ENCODE peak calls at places on chromosomes 2 and 18, in eight cellular contexts. F, A, M, K, H, S, N and G are unnamed samples. For H3K27me3, the result is how much of the 10 kb centered on the place peaks cover.

GRCh38 chr18:49917742-49918141 is 104.4 kb upstream of the ACAA2 start:
- DNase-seq in M (no peak), S (no peak), F (no peak), N (no peak), H (no peak), A (no peak), K (no peak), G (no peak)

GRCh38 chr2:230160112-230160660 is 59.6 kb downstream of the SP110 start:
- DNase-seq in S (peak), K (peak), F (peak), A (no peak), M (no peak), H (peak), N (no peak), G (peak)

GRCh38 chr2:172863341-172863740 is 127.7 kb downstream of the RAPGEF4 start:
- DNase-seq in S (no peak), M (no peak), H (no peak), K (no peak), N (no peak), F (no peak), A (no peak), G (no peak)

GRCh38 chr2:183229386-183229785 is 105.1 kb downstream of the NUP35 start:
- DNase-seq in A (no peak), N (no peak), S (no peak), H (no peak), K (no peak), M (no peak), F (no peak), G (no peak)

GRCh38 chr2:172643142-172643541 is 87.3 kb downstream of the PDK1 start:
- DNase-seq in S (no peak), A (no peak), H (no peak), F (no peak), N (no peak), M (no peak), K (peak), G (no peak)

GRCh38 chr2:63053235-63053888 is 2.7 kb downstream of the OTX1 start:
- DNase-seq in S (no peak), A (no peak), N (no peak), K (no peak), F (no peak), M (no peak), H (no peak), G (no peak)

GRCh38 chr18:31683968-31684278 is 458 bp downstream of the B4GALT6 start:
- DNase-seq in S (no peak), N (no peak), M (no peak), K (peak), H (no peak), A (no peak), F (no peak), G (no peak)

GRCh38 chr2:106193491-106193976 is 567 bp downstream of the UXS1 start:
- DNase-seq in M (no peak), F (peak), H (peak), A (peak), K (no peak), S (peak), N (no peak), G (peak)

GRCh38 chr2:218988650-218989049 is 3.7 kb upstream of the FEV start:
- DNase-seq in H (no peak), F (no peak), N (peak), A (no peak), M (no peak), S (no peak), K (no peak), G (peak)

GRCh38 chr2:218990612-218991011 is 2.6 kb downstream of the CRYBA2 start:
- DNase-seq in N (peak), H (no peak), S (no peak), K (no peak), M (no peak), A (no peak), F (no peak), G (no peak)

GRCh38 chr2:218990052-218990451 is 3.2 kb downstream of the CRYBA2 start:
- DNase-seq in F (no peak), S (no peak), M (no peak), H (no peak), A (no peak), N (peak), K (no peak), G (no peak)

GRCh38 chr2:218986148-218986761 is 1.3 kb upstream of the FEV start:
- DNase-seq in H (no peak), M (no peak), S (no peak), F (no peak), K (no peak), N (peak), A (no peak), G (no peak)

DNA sequence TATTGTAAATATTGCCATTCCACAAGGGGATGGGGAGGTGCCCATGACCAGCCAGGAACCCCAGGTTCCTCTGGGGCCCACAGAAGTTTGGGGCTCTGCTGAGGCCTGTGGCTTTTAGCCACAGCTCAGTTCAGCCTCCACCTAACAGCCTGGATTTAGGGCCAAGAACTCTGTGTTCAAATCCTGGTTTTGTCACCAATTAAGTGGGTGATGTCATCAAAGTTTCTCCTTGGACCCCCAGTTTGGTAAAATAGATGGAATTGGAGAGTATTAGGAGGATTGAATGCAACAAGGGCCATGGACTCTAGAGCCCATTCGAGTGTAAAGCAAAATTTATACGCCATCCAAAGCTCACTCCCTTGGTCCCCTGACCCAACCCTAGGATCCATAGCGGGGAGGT is 3.2 kb upstream of the FEV start:
- DNase-seq in H (no peak), M (no peak), A (no peak), F (no peak), N (no peak), S (no peak), K (no peak), G (no peak)
- H3K27me3 ChIP-seq in H (half or more), M (under half), A (half or more), F (half or more), N (half or more), S (half or more), K (half or more), G (under half)

DNA sequence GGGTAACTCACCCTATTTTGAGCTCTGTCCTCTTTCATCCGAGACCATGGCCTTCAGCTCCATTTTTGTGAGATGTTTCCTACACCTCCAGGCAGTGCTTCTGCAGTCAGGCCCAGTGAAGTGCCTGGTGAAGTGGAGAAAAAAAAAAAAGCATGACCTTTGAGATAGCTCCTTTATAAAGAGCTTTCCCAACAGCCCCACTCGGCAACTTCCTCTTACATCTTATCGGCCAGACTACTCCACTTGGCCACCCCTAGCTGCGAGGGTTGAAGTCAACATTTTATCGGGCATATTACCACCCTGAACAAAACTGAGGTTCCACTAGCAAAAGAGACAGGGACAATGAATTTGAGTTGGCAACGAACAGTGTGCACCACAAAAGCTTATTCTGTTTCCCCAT is 124.8 kb upstream of the RNF152 start:
- DNase-seq in A (no peak), M (no peak), K (no peak), N (no peak), H (no peak), F (no peak), S (no peak), G (no peak)
- H3K4me3 ChIP-seq in A (no peak), M (no peak), K (no peak), N (no peak), H (no peak), F (no peak), S (no peak), G (no peak)

DNA sequence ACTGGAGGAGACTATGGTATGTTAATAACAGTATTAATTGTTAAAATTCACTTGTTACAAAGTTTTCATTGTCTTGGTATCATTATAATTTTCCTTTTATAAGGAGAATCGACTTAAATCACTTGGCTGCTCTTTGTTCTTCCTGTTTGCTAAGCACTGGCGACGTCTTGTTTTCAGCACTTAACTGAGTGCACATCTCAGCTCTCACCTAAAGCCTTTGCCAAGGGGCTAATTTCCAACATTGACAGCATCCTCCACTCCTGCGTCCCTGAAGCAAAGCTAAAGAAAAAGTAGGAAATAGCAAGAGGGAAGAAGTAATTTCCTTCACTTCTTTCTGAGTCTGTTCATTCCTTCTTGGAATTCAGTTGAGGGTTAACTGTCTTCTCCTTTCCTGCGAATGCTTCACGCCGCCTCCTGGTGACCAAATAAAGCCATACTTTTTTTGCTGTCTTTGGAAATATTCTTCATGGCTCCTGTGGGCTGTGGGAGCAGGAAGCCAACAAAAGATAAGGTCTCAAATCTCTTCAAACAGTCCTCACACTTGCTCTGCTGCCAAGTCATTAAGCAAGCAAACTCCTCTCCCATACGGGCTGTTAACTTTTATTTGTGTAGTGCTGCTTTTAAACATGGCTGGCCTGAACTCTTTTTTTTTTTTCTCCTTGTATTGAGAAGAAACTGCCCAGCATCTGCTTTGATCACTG is 100.8 kb downstream of the DPP10 start:
- DNase-seq in S (peak), F (peak), H (no peak), A (no peak), K (no peak), M (peak), N (no peak), G (no peak)
- TF ChIP-seq CTCF in S (peak), F (peak), H (no peak), A (peak), K (no peak), M (peak), N (no peak), G (no peak)

GRCh38 chr2:68857446-68857845 is 13.8 kb downstream of the BMP10 start:
- DNase-seq in F (no peak), S (no peak), K (no peak), M (no peak), H (no peak), A (no peak), N (no peak), G (no peak)

GRCh38 chr2:68860111-68860510 is 11.1 kb downstream of the BMP10 start:
- DNase-seq in F (no peak), H (no peak), A (no peak), S (no peak), N (no peak), M (no peak), K (no peak), G (no peak)

GRCh38 chr2:68861330-68861729 is 9.9 kb downstream of the BMP10 start:
- DNase-seq in H (no peak), K (no peak), M (no peak), A (no peak), F (no peak), S (no peak), N (no peak), G (no peak)

GRCh38 chr2:68855550-68855949 is 15.6 kb downstream of the BMP10 start:
- DNase-seq in F (no peak), H (no peak), A (no peak), N (no peak), S (no peak), M (no peak), K (no peak), G (no peak)

GRCh38 chr2:68857855-68858456 is 13.2 kb downstream of the BMP10 start:
- DNase-seq in M (no peak), H (no peak), F (no peak), S (no peak), A (no peak), N (no peak), K (peak), G (no peak)
- H3K27me3 ChIP-seq in M (under half), H (under half), F (under half), S (under half), A (under half), N (under half), K (under half), G (under half)

GRCh38 chr18:11982981-11983380 is 1.7 kb downstream of the IMPA2 start:
- DNase-seq in K (no peak), M (no peak), N (no peak), F (no peak), A (no peak), S (no peak), H (no peak), G (no peak)

GRCh38 chr18:11981633-11982366 is 493 bp downstream of the IMPA2 start:
- DNase-seq in H (no peak), N (peak), K (no peak), F (no peak), S (peak), A (no peak), M (peak), G (no peak)

GRCh38 chr18:11984091-11984490 is 2.8 kb downstream of the IMPA2 start:
- DNase-seq in A (no peak), K (no peak), M (peak), N (peak), F (no peak), H (no peak), S (no peak), G (no peak)

GRCh38 chr18:11985532-11985931 is 4.2 kb downstream of the IMPA2 start:
- DNase-seq in F (no peak), N (peak), S (no peak), M (peak), K (no peak), H (no peak), A (no peak), G (no peak)

DNA sequence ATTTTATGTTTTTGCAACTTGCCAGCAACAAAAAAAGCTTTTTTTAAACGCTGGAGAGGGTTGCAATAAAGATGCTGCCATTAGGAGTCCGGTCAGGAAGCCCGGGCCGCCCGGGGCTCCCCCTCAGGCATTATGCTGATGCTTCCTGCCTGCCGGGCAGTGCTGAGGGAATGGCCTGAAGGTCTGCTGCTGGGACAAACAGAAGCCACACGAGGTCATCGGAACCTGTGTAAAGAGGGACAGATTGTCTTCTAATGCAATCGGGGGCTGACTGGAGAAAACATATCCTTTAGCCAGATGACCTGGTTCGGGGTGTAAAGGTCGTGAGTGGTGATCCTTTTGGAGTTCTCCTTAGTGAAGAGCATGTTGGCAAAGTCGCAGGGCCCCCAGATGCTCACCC is 2.3 kb downstream of the IMPA2 start:
- DNase-seq in H (peak), K (no peak), N (peak), A (no peak), F (no peak), S (peak), M (peak), G (no peak)
- H3K4me3 ChIP-seq in H (no peak), K (no peak), N (no peak), A (peak), F (peak), S (no peak), M (no peak), G (no peak)

GRCh38 chr18:23587220-23587642 is 925 bp upstream of the NPC1 start:
- DNase-seq in K (no peak), N (no peak), A (no peak), H (no peak), M (no peak), F (no peak), S (no peak), G (no peak)
- TF ChIP-seq CTCF in K (no peak), N (no peak), A (no peak), H (no peak), M (no peak), F (peak), S (peak), G (no peak)

DNA sequence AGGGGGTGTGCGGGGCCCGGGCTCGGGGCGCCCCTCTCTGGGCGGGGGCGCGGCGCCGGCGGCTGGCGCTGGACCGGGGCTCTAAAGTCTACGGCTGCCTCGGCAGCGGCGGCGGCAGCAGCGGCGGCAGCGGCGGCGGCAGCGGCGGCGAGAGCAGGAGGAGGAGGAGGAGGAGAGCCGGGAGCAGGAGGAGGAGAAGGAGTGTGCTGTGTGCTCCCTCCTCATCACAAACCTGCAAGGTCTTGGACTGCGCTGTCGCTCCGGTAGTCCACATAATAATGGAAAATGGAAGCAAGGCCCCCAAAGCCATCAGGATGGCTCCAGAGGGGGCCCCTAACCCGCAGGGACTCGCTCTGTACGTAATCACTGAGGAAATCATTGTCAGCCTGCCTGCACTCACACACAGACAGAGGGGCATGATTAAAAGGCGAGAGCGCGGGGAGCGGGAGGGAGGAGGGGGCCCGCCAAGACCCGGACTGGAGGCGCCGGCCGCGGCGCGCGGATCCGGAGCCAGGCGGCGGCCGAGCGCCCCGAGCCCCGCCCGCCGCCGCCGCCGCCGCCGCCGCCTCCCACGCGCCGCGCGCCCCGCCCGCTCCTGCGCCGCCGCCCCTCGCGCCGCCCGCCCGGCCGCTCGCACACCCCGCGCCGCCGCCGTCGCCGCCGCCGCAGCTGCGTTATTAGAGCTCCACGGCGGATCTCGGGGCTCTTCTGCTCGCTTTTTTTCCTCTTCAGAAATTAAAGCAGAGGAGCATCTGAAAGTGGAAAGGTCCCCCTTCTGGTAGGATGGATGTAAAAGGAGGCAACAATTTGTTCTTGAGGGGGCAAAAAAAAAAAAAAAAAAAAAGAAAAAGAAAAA is at the start of gene ZNF521:
- DNase-seq in F (peak), S (peak), A (peak), H (peak), N (peak), K (peak), M (peak), G (peak)
- H3K27me3 ChIP-seq in F (half or more), S (half or more), A (under half), H (under half), N (under half), K (under half), M (under half), G (under half)

DNA sequence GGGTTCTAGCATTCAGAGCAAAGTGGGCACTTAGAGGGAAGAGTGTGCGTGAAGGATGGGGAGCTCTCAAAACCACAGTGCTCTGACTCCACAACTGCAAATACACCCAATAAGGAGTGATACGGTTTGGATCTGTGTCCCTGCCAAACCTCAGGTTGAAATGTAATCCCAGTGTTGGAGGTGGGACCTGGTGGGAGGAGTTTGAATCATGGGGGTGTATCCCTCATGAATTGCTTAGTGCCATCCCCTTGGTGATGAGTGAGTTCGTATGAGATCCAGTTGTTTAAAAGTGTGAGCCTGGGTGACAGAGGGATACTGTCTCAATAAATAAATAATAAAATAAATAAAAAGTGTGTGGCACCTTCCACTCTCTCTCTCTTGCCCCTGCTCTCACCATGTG is 50.3 kb upstream of the CCDC85A start:
- DNase-seq in K (no peak), A (no peak), H (no peak), S (no peak), M (no peak), N (no peak), F (no peak), G (no peak)
- H3K4me3 ChIP-seq in K (no peak), A (no peak), H (no peak), S (no peak), M (no peak), N (no peak), F (no peak), G (no peak)

GRCh38 chr2:197873293-197873701 is 68.9 kb downstream of the PLCL1 start:
- DNase-seq in S (no peak), A (no peak), K (peak), H (no peak), N (no peak), F (no peak), M (no peak), G (peak)
- TF ChIP-seq CTCF in S (no peak), A (no peak), K (no peak), H (no peak), N (no peak), F (no peak), M (no peak), G (peak)